ENCODE peak calls at places on chromosomes 11 and 22, in nine cellular contexts. One of them, this sample, is unnamed.

GRCh38 chr22:47192651-47193437 is 430.4 kb downstream of the TBC1D22A start:
- DNase-seq in right atrium auricular region: peak
- DNase-seq in A549: peak
- DNase-seq in kidney epithelial cell: no peak
- DNase-seq in esophagus squamous epithelium: no peak
- DNase-seq in heart left ventricle: peak
- DNase-seq in lower leg skin: peak
- DNase-seq in fibroblast of pulmonary artery: no peak
- DNase-seq in AG04450: no peak
- DNase-seq in this sample: no peak

GRCh38 chr11:128658499-128658898 is 35.4 kb upstream of the FLI1 start:
- DNase-seq in AG04450: peak
- DNase-seq in esophagus squamous epithelium: no peak
- DNase-seq in right atrium auricular region: no peak
- DNase-seq in fibroblast of pulmonary artery: no peak
- DNase-seq in A549: no peak
- DNase-seq in lower leg skin: no peak
- DNase-seq in kidney epithelial cell: no peak
- DNase-seq in heart left ventricle: no peak
- DNase-seq in this sample: no peak

GRCh38 chr11:8219257-8220021 is 44.2 kb downstream of the LMO1 start:
- DNase-seq in esophagus squamous epithelium: no peak
- DNase-seq in kidney epithelial cell: peak
- DNase-seq in heart left ventricle: no peak
- DNase-seq in right atrium auricular region: no peak
- DNase-seq in fibroblast of pulmonary artery: peak
- DNase-seq in A549: peak
- DNase-seq in lower leg skin: no peak
- DNase-seq in AG04450: peak
- DNase-seq in this sample: peak

GRCh38 chr11:134624166-134624920 is 212.3 kb upstream of the B3GAT1 start:
- DNase-seq in right atrium auricular region: no peak
- DNase-seq in kidney epithelial cell: no peak
- DNase-seq in esophagus squamous epithelium: no peak
- DNase-seq in fibroblast of pulmonary artery: no peak
- DNase-seq in A549: no peak
- DNase-seq in lower leg skin: peak
- DNase-seq in heart left ventricle: no peak
- DNase-seq in AG04450: no peak
- DNase-seq in this sample: no peak

GRCh38 chr22:30718491-30718890 is 23.8 kb downstream of the OSBP2 start:
- DNase-seq in AG04450: no peak
- DNase-seq in heart left ventricle: no peak
- DNase-seq in fibroblast of pulmonary artery: no peak
- DNase-seq in kidney epithelial cell: no peak
- DNase-seq in A549: no peak
- DNase-seq in lower leg skin: no peak
- DNase-seq in esophagus squamous epithelium: no peak
- DNase-seq in right atrium auricular region: no peak
- DNase-seq in this sample: no peak

GRCh38 chr11:25377466-25377865 is 880.6 kb downstream of the LUZP2 start:
- DNase-seq in A549: no peak
- DNase-seq in lower leg skin: no peak
- DNase-seq in esophagus squamous epithelium: no peak
- DNase-seq in fibroblast of pulmonary artery: no peak
- DNase-seq in right atrium auricular region: no peak
- DNase-seq in AG04450: no peak
- DNase-seq in heart left ventricle: no peak
- DNase-seq in kidney epithelial cell: no peak
- DNase-seq in this sample: no peak

GRCh38 chr11:5674391-5674790 is 10.5 kb downstream of the TRIM5 start:
- DNase-seq in right atrium auricular region: no peak
- DNase-seq in AG04450: no peak
- DNase-seq in heart left ventricle: no peak
- DNase-seq in kidney epithelial cell: no peak
- DNase-seq in fibroblast of pulmonary artery: no peak
- DNase-seq in esophagus squamous epithelium: no peak
- DNase-seq in lower leg skin: no peak
- DNase-seq in A549: no peak
- DNase-seq in this sample: no peak

GRCh38 chr22:28075260-28075981 is 156.4 kb upstream of the PITPNB start:
- DNase-seq in kidney epithelial cell: peak
- DNase-seq in fibroblast of pulmonary artery: peak
- DNase-seq in esophagus squamous epithelium: no peak
- DNase-seq in AG04450: peak
- DNase-seq in heart left ventricle: peak
- DNase-seq in right atrium auricular region: peak
- DNase-seq in A549: peak
- DNase-seq in lower leg skin: no peak
- DNase-seq in this sample: peak

GRCh38 chr11:61603667-61604066 is 22.8 kb upstream of the SYT7 start:
- DNase-seq in A549: no peak
- DNase-seq in lower leg skin: no peak
- DNase-seq in fibroblast of pulmonary artery: no peak
- DNase-seq in AG04450: no peak
- DNase-seq in kidney epithelial cell: no peak
- DNase-seq in heart left ventricle: no peak
- DNase-seq in esophagus squamous epithelium: no peak
- DNase-seq in right atrium auricular region: no peak
- DNase-seq in this sample: no peak

GRCh38 chr22:45270095-45271020 is 14.4 kb upstream of the UPK3A start:
- DNase-seq in esophagus squamous epithelium: no peak
- DNase-seq in right atrium auricular region: no peak
- DNase-seq in AG04450: no peak
- DNase-seq in A549: no peak
- DNase-seq in heart left ventricle: no peak
- DNase-seq in kidney epithelial cell: no peak
- DNase-seq in lower leg skin: no peak
- DNase-seq in fibroblast of pulmonary artery: no peak
- DNase-seq in this sample: no peak
- H3K4me3 ChIP-seq in esophagus squamous epithelium: no peak
- H3K4me3 ChIP-seq in right atrium auricular region: no peak
- H3K4me3 ChIP-seq in AG04450: no peak
- H3K4me3 ChIP-seq in A549: no peak
- H3K4me3 ChIP-seq in heart left ventricle: no peak
- H3K4me3 ChIP-seq in kidney epithelial cell: no peak
- H3K4me3 ChIP-seq in lower leg skin: no peak
- H3K4me3 ChIP-seq in fibroblast of pulmonary artery: no peak
- H3K4me3 ChIP-seq in this sample: no peak

GRCh38 chr11:6900327-6900999 is 8.2 kb upstream of the OR2D2 start:
- DNase-seq in AG04450: no peak
- DNase-seq in lower leg skin: no peak
- DNase-seq in A549: no peak
- DNase-seq in fibroblast of pulmonary artery: peak
- DNase-seq in kidney epithelial cell: no peak
- DNase-seq in right atrium auricular region: no peak
- DNase-seq in heart left ventricle: no peak
- DNase-seq in esophagus squamous epithelium: no peak
- DNase-seq in this sample: no peak
- TF ChIP-seq CTCF in AG04450: no peak
- TF ChIP-seq CTCF in lower leg skin: no peak
- TF ChIP-seq CTCF in A549: no peak
- TF ChIP-seq CTCF in fibroblast of pulmonary artery: peak
- TF ChIP-seq CTCF in kidney epithelial cell: no peak
- TF ChIP-seq CTCF in right atrium auricular region: no peak
- TF ChIP-seq CTCF in heart left ventricle: no peak
- TF ChIP-seq CTCF in esophagus squamous epithelium: no peak
- TF ChIP-seq CTCF in this sample: no peak

GRCh38 chr11:124719534-124719933 is 20.2 kb upstream of the NRGN start:
- DNase-seq in kidney epithelial cell: no peak
- DNase-seq in right atrium auricular region: no peak
- DNase-seq in AG04450: no peak
- DNase-seq in lower leg skin: no peak
- DNase-seq in A549: no peak
- DNase-seq in fibroblast of pulmonary artery: no peak
- DNase-seq in heart left ventricle: no peak
- DNase-seq in esophagus squamous epithelium: no peak
- DNase-seq in this sample: no peak

GRCh38 chr11:124717786-124718634 is 21.7 kb upstream of the NRGN start:
- DNase-seq in right atrium auricular region: no peak
- DNase-seq in AG04450: no peak
- DNase-seq in fibroblast of pulmonary artery: peak
- DNase-seq in lower leg skin: no peak
- DNase-seq in heart left ventricle: no peak
- DNase-seq in kidney epithelial cell: no peak
- DNase-seq in A549: no peak
- DNase-seq in esophagus squamous epithelium: no peak
- DNase-seq in this sample: no peak

GRCh38 chr11:124716596-124716995 is 23.1 kb upstream of the NRGN start:
- DNase-seq in heart left ventricle: no peak
- DNase-seq in lower leg skin: no peak
- DNase-seq in AG04450: no peak
- DNase-seq in kidney epithelial cell: no peak
- DNase-seq in esophagus squamous epithelium: no peak
- DNase-seq in A549: no peak
- DNase-seq in right atrium auricular region: no peak
- DNase-seq in fibroblast of pulmonary artery: peak
- DNase-seq in this sample: no peak

GRCh38 chr11:124717421-124717785 is 22.3 kb upstream of the NRGN start:
- DNase-seq in esophagus squamous epithelium: no peak
- DNase-seq in AG04450: no peak
- DNase-seq in heart left ventricle: no peak
- DNase-seq in lower leg skin: no peak
- DNase-seq in kidney epithelial cell: no peak
- DNase-seq in right atrium auricular region: no peak
- DNase-seq in fibroblast of pulmonary artery: peak
- DNase-seq in A549: no peak
- DNase-seq in this sample: no peak

GRCh38 chr11:124718801-124719200 is 20.9 kb upstream of the NRGN start:
- DNase-seq in right atrium auricular region: no peak
- DNase-seq in kidney epithelial cell: no peak
- DNase-seq in heart left ventricle: no peak
- DNase-seq in fibroblast of pulmonary artery: no peak
- DNase-seq in lower leg skin: no peak
- DNase-seq in esophagus squamous epithelium: no peak
- DNase-seq in AG04450: no peak
- DNase-seq in A549: no peak
- DNase-seq in this sample: no peak
- H3K4me3 ChIP-seq in right atrium auricular region: no peak
- H3K4me3 ChIP-seq in kidney epithelial cell: no peak
- H3K4me3 ChIP-seq in heart left ventricle: no peak
- H3K4me3 ChIP-seq in fibroblast of pulmonary artery: no peak
- H3K4me3 ChIP-seq in lower leg skin: no peak
- H3K4me3 ChIP-seq in esophagus squamous epithelium: no peak
- H3K4me3 ChIP-seq in AG04450: no peak
- H3K4me3 ChIP-seq in A549: peak
- H3K4me3 ChIP-seq in this sample: no peak

DNA sequence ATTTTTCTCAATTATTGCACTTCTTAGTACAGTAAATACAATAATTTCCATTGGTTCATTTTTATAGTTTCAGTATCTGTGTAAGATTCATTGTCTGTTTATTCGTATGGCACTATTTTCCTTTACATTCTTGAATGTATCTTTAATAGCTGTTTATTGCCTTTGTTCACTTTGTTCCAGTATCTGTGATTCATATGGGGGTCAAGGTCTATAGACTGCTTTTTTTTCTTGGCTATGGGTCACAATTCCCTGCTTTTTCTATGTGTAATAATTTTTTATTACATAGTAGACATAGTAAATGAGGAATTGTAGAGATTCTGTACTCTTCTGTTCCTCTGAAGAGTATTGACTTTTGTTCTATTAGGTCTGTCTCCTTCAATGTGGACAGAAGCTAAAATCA is 10.5 kb downstream of the ACRV1 start:
- DNase-seq in right atrium auricular region: no peak
- DNase-seq in fibroblast of pulmonary artery: no peak
- DNase-seq in esophagus squamous epithelium: no peak
- DNase-seq in kidney epithelial cell: no peak
- DNase-seq in lower leg skin: no peak
- DNase-seq in heart left ventricle: no peak
- DNase-seq in A549: no peak
- DNase-seq in AG04450: no peak
- DNase-seq in this sample: no peak
- TF ChIP-seq CTCF in right atrium auricular region: no peak
- TF ChIP-seq CTCF in fibroblast of pulmonary artery: no peak
- TF ChIP-seq CTCF in esophagus squamous epithelium: no peak
- TF ChIP-seq CTCF in kidney epithelial cell: no peak
- TF ChIP-seq CTCF in lower leg skin: no peak
- TF ChIP-seq CTCF in heart left ventricle: no peak
- TF ChIP-seq CTCF in A549: no peak
- TF ChIP-seq CTCF in AG04450: no peak
- TF ChIP-seq CTCF in this sample: no peak

GRCh38 chr11:31803813-31804438 is 7.2 kb downstream of the PAX6 start:
- DNase-seq in AG04450: no peak
- DNase-seq in A549: no peak
- DNase-seq in right atrium auricular region: no peak
- DNase-seq in lower leg skin: peak
- DNase-seq in kidney epithelial cell: no peak
- DNase-seq in fibroblast of pulmonary artery: no peak
- DNase-seq in esophagus squamous epithelium: no peak
- DNase-seq in heart left ventricle: no peak
- DNase-seq in this sample: no peak
- H3K4me3 ChIP-seq in AG04450: no peak
- H3K4me3 ChIP-seq in A549: no peak
- H3K4me3 ChIP-seq in right atrium auricular region: no peak
- H3K4me3 ChIP-seq in lower leg skin: no peak
- H3K4me3 ChIP-seq in kidney epithelial cell: no peak
- H3K4me3 ChIP-seq in fibroblast of pulmonary artery: no peak
- H3K4me3 ChIP-seq in esophagus squamous epithelium: no peak
- H3K4me3 ChIP-seq in heart left ventricle: no peak
- H3K4me3 ChIP-seq in this sample: no peak

This sample was measured in HFF-Myc.